ENCODE peak calls at places on chromosomes 3 and 15, in five cellular contexts. One of them, this sample, is unnamed.

GRCh38 chr15:66452971-66453580 is 44.5 kb downstream of the SNAPC5 start:
- DNase-seq in cardiac muscle cell: no peak
- DNase-seq in HCT116: no peak
- DNase-seq in NCI-H748 treated with DMSO at 0.1 percent for 48 hours: no peak
- DNase-seq in NAMALWA: peak; percentile 38
- DNase-seq in this sample: no peak

GRCh38 chr15:72237286-72238224 is 6.6 kb upstream of the PKM start:
- DNase-seq in HCT116: peak; percentile 92
- DNase-seq in NAMALWA: no peak
- DNase-seq in cardiac muscle cell: peak; percentile 97
- DNase-seq in NCI-H748 treated with DMSO at 0.1 percent for 48 hours: no peak
- DNase-seq in this sample: peak; percentile 92

GRCh38 chr15:28891588-28891987 is 5.8 kb downstream of the APBA2 start:
- DNase-seq in cardiac muscle cell: no peak
- DNase-seq in NAMALWA: no peak
- DNase-seq in NCI-H748 treated with DMSO at 0.1 percent for 48 hours: no peak
- DNase-seq in HCT116: no peak
- DNase-seq in this sample: no peak

GRCh38 chr3:182063742-182064141 is 352.0 kb downstream of the SOX2 start:
- DNase-seq in NCI-H748 treated with DMSO at 0.1 percent for 48 hours: no peak
- DNase-seq in cardiac muscle cell: no peak
- DNase-seq in NAMALWA: no peak
- DNase-seq in HCT116: no peak
- DNase-seq in this sample: no peak

GRCh38 chr15:87604857-87605446 is 651.6 kb downstream of the NTRK3 start:
- DNase-seq in HCT116: no peak
- DNase-seq in NCI-H748 treated with DMSO at 0.1 percent for 48 hours: peak; percentile 17
- DNase-seq in cardiac muscle cell: peak; percentile 55
- DNase-seq in NAMALWA: peak; percentile 46
- DNase-seq in this sample: no peak

GRCh38 chr3:194804796-194805195 is 119.1 kb downstream of the FAM43A start:
- DNase-seq in NAMALWA: no peak
- DNase-seq in NCI-H748 treated with DMSO at 0.1 percent for 48 hours: no peak
- DNase-seq in HCT116: no peak
- DNase-seq in cardiac muscle cell: no peak
- DNase-seq in this sample: no peak

GRCh38 chr3:58858126-58858525 is 191.6 kb upstream of the FAM3D start:
- DNase-seq in cardiac muscle cell: no peak
- DNase-seq in HCT116: no peak
- DNase-seq in NCI-H748 treated with DMSO at 0.1 percent for 48 hours: no peak
- DNase-seq in NAMALWA: peak; percentile 41
- DNase-seq in this sample: no peak

GRCh38 chr3:72185549-72186484 is 400.9 kb upstream of the PROK2 start:
- DNase-seq in HCT116: no peak
- DNase-seq in NCI-H748 treated with DMSO at 0.1 percent for 48 hours: no peak
- DNase-seq in cardiac muscle cell: peak; percentile 76
- DNase-seq in NAMALWA: peak; percentile 24
- DNase-seq in this sample: no peak

GRCh38 chr15:84982301-84982920 is 755 bp downstream of the PDE8A start:
- DNase-seq in NAMALWA: peak; percentile 51
- DNase-seq in HCT116: no peak
- DNase-seq in cardiac muscle cell: peak; percentile 44
- DNase-seq in NCI-H748 treated with DMSO at 0.1 percent for 48 hours: no peak
- DNase-seq in this sample: no peak

GRCh38 chr3:185215873-185216586 is 37.8 kb downstream of the EHHADH start:
- DNase-seq in NCI-H748 treated with DMSO at 0.1 percent for 48 hours: no peak
- DNase-seq in cardiac muscle cell: peak; percentile 31
- DNase-seq in NAMALWA: peak; percentile 55
- DNase-seq in HCT116: no peak
- DNase-seq in this sample: no peak

GRCh38 chr3:195876297-195877031 is 31.9 kb downstream of the TNK2 start:
- DNase-seq in NAMALWA: no peak
- DNase-seq in NCI-H748 treated with DMSO at 0.1 percent for 48 hours: no peak
- DNase-seq in HCT116: peak; percentile 78
- DNase-seq in cardiac muscle cell: no peak
- DNase-seq in this sample: peak; percentile 97

GRCh38 chr15:76199106-76200082 is 111.9 kb downstream of the ETFA start:
- DNase-seq in NCI-H748 treated with DMSO at 0.1 percent for 48 hours: no peak
- DNase-seq in cardiac muscle cell: peak; percentile 88
- DNase-seq in NAMALWA: no peak
- DNase-seq in HCT116: peak; percentile 39
- DNase-seq in this sample: no peak